ENCODE peak calls at places on chromosome 14, in seven cellular contexts. N is T follicular helper cell; H is activated naive CD4-positive, alpha-beta T cell; P is stimulated activated CD4-positive, alpha-beta T cell treated with anti-CD3 and anti-CD28 coated beads, Interleukin-1b, Interleukin-23, amount 100 ng/mL, for 24 hours; I is LoVo; E is uterus; S is T-cell. W is an unnamed sample.

GRCh38 chr14:31320216-31320615 is 100.1 kb downstream of the HEATR5A start:
- DNase-seq in N (no peak), H (no peak), P (no peak), I (no peak), E (no peak), S (no peak), W (no peak)

GRCh38 chr14:77988096-77988870 is 181.9 kb upstream of the NRXN3 start:
- DNase-seq in N (no peak), H (no peak), P (no peak), I (no peak), E (no peak), S (no peak), W (no peak)

GRCh38 chr14:63565448-63565847 is 22.3 kb upstream of the PPP2R5E start:
- DNase-seq in N (no peak), H (no peak), P (no peak), I (no peak), E (no peak), S (no peak), W (no peak)

GRCh38 chr14:23551266-23552028 is at the start of gene ZFHX2:
- DNase-seq in N (peak), H (peak), P (peak), I (peak), E (peak), S (peak), W (peak)

GRCh38 chr14:64841121-64841611 is 38.5 kb downstream of the SPTB start:
- DNase-seq in N (no peak), H (no peak), P (no peak), I (peak), E (no peak), S (no peak), W (no peak)

GRCh38 chr14:93269341-93270068 is 62.4 kb downstream of the UBR7 start:
- DNase-seq in N (no peak), H (no peak), P (no peak), I (no peak), E (no peak), S (no peak), W (no peak)

GRCh38 chr14:79668941-79669340 is 542.4 kb downstream of the DIO2 start:
- DNase-seq in N (no peak), H (no peak), P (no peak), I (no peak), E (no peak), S (no peak), W (no peak)

GRCh38 chr14:87877877-87878276 is 115.1 kb downstream of the GALC start:
- DNase-seq in N (no peak), H (no peak), P (no peak), I (no peak), E (no peak), S (no peak), W (no peak)

GRCh38 chr14:78450945-78451344 is 280.8 kb downstream of the NRXN3 start:
- DNase-seq in N (no peak), H (no peak), P (no peak), I (no peak), E (no peak), S (no peak), W (no peak)

GRCh38 chr14:36720657-36721056 is 59.0 kb downstream of the PAX9 start:
- DNase-seq in N (no peak), H (no peak), P (no peak), I (no peak), E (no peak), S (no peak), W (no peak)

GRCh38 chr14:61491876-61492440 is 170.6 kb downstream of the PRKCH start:
- DNase-seq in N (no peak), H (no peak), P (no peak), I (no peak), E (no peak), S (no peak), W (no peak)

GRCh38 chr14:90408713-90409112 is 11.9 kb downstream of the CALM1 start:
- DNase-seq in N (no peak), H (no peak), P (no peak), I (no peak), E (no peak), S (no peak), W (no peak)

GRCh38 chr14:25622752-25623151 is 572.8 kb upstream of the STXBP6 start:
- DNase-seq in N (no peak), H (no peak), P (no peak), I (no peak), E (no peak), S (no peak), W (no peak)

GRCh38 chr14:94059998-94060397 is 21.0 kb downstream of the DDX24 start:
- DNase-seq in N (no peak), H (no peak), P (no peak), I (no peak), E (no peak), S (no peak), W (no peak)

GRCh38 chr14:70803321-70804110 is 5.8 kb downstream of the MAP3K9 start:
- DNase-seq in N (no peak), H (no peak), P (no peak), I (no peak), E (no peak), S (no peak), W (no peak)

GRCh38 chr14:34548472-34548981 is 9.0 kb upstream of the EAPP start:
- DNase-seq in N (no peak), H (no peak), P (no peak), I (no peak), E (no peak), S (no peak), W (no peak)

GRCh38 chr14:51652168-51653095 is 722 bp downstream of the FRMD6 start:
- DNase-seq in N (peak), H (peak), P (peak), I (no peak), E (peak), S (peak), W (no peak)

GRCh38 chr14:23053426-23053825 is 3.9 kb downstream of the CDH24 start:
- DNase-seq in N (no peak), H (no peak), P (no peak), I (no peak), E (no peak), S (no peak), W (no peak)

GRCh38 chr14:91282954-91283645 is 38.6 kb upstream of the GPR68 start:
- DNase-seq in N (no peak), H (no peak), P (no peak), I (no peak), E (no peak), S (no peak), W (no peak)

GRCh38 chr14:88841741-88842140 is 17.3 kb downstream of the TTC8 start:
- DNase-seq in N (no peak), H (no peak), P (no peak), I (no peak), E (no peak), S (no peak), W (no peak)

GRCh38 chr14:67547224-67547780 is 14.2 kb downstream of the PLEKHH1 start:
- DNase-seq in N (no peak), H (no peak), P (no peak), I (no peak), E (no peak), S (no peak), W (no peak)

GRCh38 chr14:52023518-52023917 is 34.2 kb downstream of the RTRAF start:
- DNase-seq in N (no peak), H (no peak), P (no peak), I (no peak), E (peak), S (no peak), W (no peak)

GRCh38 chr14:37202265-37202664 is 4.5 kb downstream of the MIPOL1 start:
- DNase-seq in N (no peak), H (no peak), P (no peak), I (no peak), E (no peak), S (no peak), W (no peak)

GRCh38 chr14:60724080-60724618 is at the start of gene SIX4:
- DNase-seq in N (no peak), H (no peak), P (no peak), I (peak), E (peak), S (no peak), W (no peak)

GRCh38 chr14:105930572-105930971 is 404.2 kb downstream of the TMEM121 start:
- DNase-seq in N (no peak), H (no peak), P (no peak), I (no peak), E (no peak), S (no peak), W (no peak)

GRCh38 chr14:51880810-51881580 is 20.6 kb downstream of the GNG2 start:
- DNase-seq in N (no peak), H (no peak), P (no peak), I (no peak), E (no peak), S (no peak), W (no peak)

GRCh38 chr14:42806909-42807315 is 1200.2 kb downstream of the LRFN5 start:
- DNase-seq in N (no peak), H (no peak), P (no peak), I (no peak), E (no peak), S (no peak), W (no peak)

GRCh38 chr14:71202881-71203280 is 295.6 kb downstream of the PCNX1 start:
- DNase-seq in N (no peak), H (no peak), P (no peak), I (no peak), E (no peak), S (no peak), W (no peak)

GRCh38 chr14:22518073-22518472 is 71.0 kb downstream of the DAD1 start:
- DNase-seq in N (no peak), H (no peak), P (no peak), I (no peak), E (no peak), S (no peak), W (no peak)